ENCODE peak calls at places on chromosomes 7 and 10, in seven cellular contexts. One of them, this sample, is unnamed. For H3K4me1, the result is how much of the 10 kb centered on the place peaks cover.

GRCh38 chr7:135238112-135238744 is 4.6 kb downstream of the STRA8 start:
- DNase-seq in adrenal gland: no peak
- DNase-seq in CD8-positive, alpha-beta T cell: no peak
- DNase-seq in left ventricle myocardium inferior: no peak
- DNase-seq in tibial artery: no peak
- DNase-seq in H9: peak
- DNase-seq in kidney: no peak
- DNase-seq in this sample: no peak

GRCh38 chr10:116281780-116282179 is 8.8 kb upstream of the GFRA1 start:
- DNase-seq in adrenal gland: no peak
- DNase-seq in CD8-positive, alpha-beta T cell: no peak
- DNase-seq in left ventricle myocardium inferior: no peak
- DNase-seq in tibial artery: no peak
- DNase-seq in H9: no peak
- DNase-seq in kidney: no peak
- DNase-seq in this sample: no peak

GRCh38 chr7:109772161-109772560 is 1202.5 kb downstream of the DNAJB9 start:
- DNase-seq in adrenal gland: no peak
- DNase-seq in CD8-positive, alpha-beta T cell: no peak
- DNase-seq in left ventricle myocardium inferior: no peak
- DNase-seq in tibial artery: no peak
- DNase-seq in H9: no peak
- DNase-seq in kidney: no peak
- DNase-seq in this sample: no peak

GRCh38 chr7:43700059-43700501 is 29.2 kb downstream of the COA1 start:
- DNase-seq in adrenal gland: no peak
- DNase-seq in CD8-positive, alpha-beta T cell: no peak
- DNase-seq in left ventricle myocardium inferior: no peak
- DNase-seq in tibial artery: no peak
- DNase-seq in H9: no peak
- DNase-seq in kidney: no peak
- DNase-seq in this sample: no peak

GRCh38 chr7:128427289-128427891 is 17.6 kb upstream of the IMPDH1 start:
- DNase-seq in adrenal gland: peak
- DNase-seq in CD8-positive, alpha-beta T cell: no peak
- DNase-seq in left ventricle myocardium inferior: no peak
- DNase-seq in tibial artery: no peak
- DNase-seq in H9: no peak
- DNase-seq in kidney: no peak
- DNase-seq in this sample: no peak

GRCh38 chr7:51590746-51591145 is 274.1 kb upstream of the COBL start:
- DNase-seq in adrenal gland: no peak
- DNase-seq in CD8-positive, alpha-beta T cell: no peak
- DNase-seq in left ventricle myocardium inferior: no peak
- DNase-seq in tibial artery: no peak
- DNase-seq in H9: peak
- DNase-seq in kidney: no peak
- DNase-seq in this sample: no peak

GRCh38 chr10:63765126-63765525 is 243.9 kb downstream of the REEP3 start:
- DNase-seq in adrenal gland: no peak
- DNase-seq in CD8-positive, alpha-beta T cell: no peak
- DNase-seq in left ventricle myocardium inferior: no peak
- DNase-seq in tibial artery: no peak
- DNase-seq in H9: no peak
- DNase-seq in kidney: no peak
- DNase-seq in this sample: no peak

GRCh38 chr10:58064714-58065528 is 202.8 kb downstream of the IPMK start:
- DNase-seq in adrenal gland: peak
- DNase-seq in CD8-positive, alpha-beta T cell: no peak
- DNase-seq in left ventricle myocardium inferior: no peak
- DNase-seq in tibial artery: no peak
- DNase-seq in H9: peak
- DNase-seq in kidney: no peak
- DNase-seq in this sample: no peak

GRCh38 chr7:105713488-105714465 is 132.5 kb upstream of the EFCAB10 start:
- DNase-seq in adrenal gland: peak
- DNase-seq in CD8-positive, alpha-beta T cell: no peak
- DNase-seq in left ventricle myocardium inferior: no peak
- DNase-seq in tibial artery: no peak
- DNase-seq in H9: no peak
- DNase-seq in kidney: no peak
- DNase-seq in this sample: no peak

GRCh38 chr10:43322769-43323168 is 48.7 kb upstream of the FXYD4 start:
- DNase-seq in adrenal gland: peak
- DNase-seq in CD8-positive, alpha-beta T cell: peak
- DNase-seq in left ventricle myocardium inferior: peak
- DNase-seq in tibial artery: peak
- DNase-seq in H9: peak
- DNase-seq in kidney: peak
- DNase-seq in this sample: peak

GRCh38 chr10:28677889-28678686 is 767 bp downstream of the BAMBI start:
- DNase-seq in adrenal gland: peak
- DNase-seq in CD8-positive, alpha-beta T cell: no peak
- DNase-seq in left ventricle myocardium inferior: peak
- DNase-seq in tibial artery: peak
- DNase-seq in H9: peak
- DNase-seq in kidney: peak
- DNase-seq in this sample: peak

GRCh38 chr7:131480384-131481315 is 75.8 kb downstream of the PODXL start:
- DNase-seq in adrenal gland: no peak
- DNase-seq in CD8-positive, alpha-beta T cell: no peak
- DNase-seq in left ventricle myocardium inferior: no peak
- DNase-seq in tibial artery: no peak
- DNase-seq in H9: no peak
- DNase-seq in kidney: no peak
- DNase-seq in this sample: no peak

GRCh38 chr10:3169738-3170137 is 2.8 kb downstream of the PITRM1 start:
- DNase-seq in adrenal gland: peak
- DNase-seq in CD8-positive, alpha-beta T cell: no peak
- DNase-seq in left ventricle myocardium inferior: no peak
- DNase-seq in tibial artery: no peak
- DNase-seq in H9: no peak
- DNase-seq in kidney: no peak
- DNase-seq in this sample: no peak

GRCh38 chr7:368651-369475 is 78.9 kb downstream of the FOXL3 start:
- DNase-seq in adrenal gland: no peak
- DNase-seq in CD8-positive, alpha-beta T cell: peak
- DNase-seq in left ventricle myocardium inferior: peak
- DNase-seq in tibial artery: peak
- DNase-seq in H9: no peak
- DNase-seq in kidney: peak
- DNase-seq in this sample: peak

GRCh38 chr7:114021135-114021534 is 102.3 kb upstream of the PPP1R3A start:
- DNase-seq in adrenal gland: no peak
- DNase-seq in CD8-positive, alpha-beta T cell: no peak
- DNase-seq in left ventricle myocardium inferior: no peak
- DNase-seq in tibial artery: no peak
- DNase-seq in H9: no peak
- DNase-seq in kidney: no peak
- DNase-seq in this sample: no peak

GRCh38 chr7:27991006-27991528 is 189.5 kb downstream of the JAZF1 start:
- DNase-seq in adrenal gland: no peak
- DNase-seq in CD8-positive, alpha-beta T cell: no peak
- DNase-seq in left ventricle myocardium inferior: no peak
- DNase-seq in tibial artery: no peak
- DNase-seq in H9: no peak
- DNase-seq in kidney: no peak
- DNase-seq in this sample: no peak

GRCh38 chr10:88154596-88155250 is 291.3 kb downstream of the PTEN start:
- DNase-seq in adrenal gland: no peak
- DNase-seq in CD8-positive, alpha-beta T cell: no peak
- DNase-seq in left ventricle myocardium inferior: no peak
- DNase-seq in tibial artery: no peak
- DNase-seq in H9: no peak
- DNase-seq in kidney: no peak
- DNase-seq in this sample: no peak

GRCh38 chr7:154202002-154202401 is 149.8 kb downstream of the DPP6 start:
- DNase-seq in adrenal gland: no peak
- DNase-seq in CD8-positive, alpha-beta T cell: no peak
- DNase-seq in left ventricle myocardium inferior: no peak
- DNase-seq in tibial artery: no peak
- DNase-seq in H9: no peak
- DNase-seq in kidney: no peak
- DNase-seq in this sample: no peak

GRCh38 chr10:111113238-111113960 is 36.6 kb downstream of the ADRA2A start:
- DNase-seq in adrenal gland: no peak
- DNase-seq in CD8-positive, alpha-beta T cell: no peak
- DNase-seq in left ventricle myocardium inferior: no peak
- DNase-seq in tibial artery: peak
- DNase-seq in H9: no peak
- DNase-seq in kidney: no peak
- DNase-seq in this sample: peak

GRCh38 chr7:91291902-91292301 is 27.7 kb downstream of the FZD1 start:
- DNase-seq in adrenal gland: no peak
- DNase-seq in CD8-positive, alpha-beta T cell: no peak
- DNase-seq in left ventricle myocardium inferior: no peak
- DNase-seq in tibial artery: no peak
- DNase-seq in H9: no peak
- DNase-seq in kidney: no peak
- DNase-seq in this sample: no peak

GRCh38 chr10:93752761-93753160 is 5.0 kb upstream of the LGI1 start:
- DNase-seq in adrenal gland: no peak
- DNase-seq in CD8-positive, alpha-beta T cell: no peak
- DNase-seq in left ventricle myocardium inferior: no peak
- DNase-seq in tibial artery: no peak
- DNase-seq in H9: no peak
- DNase-seq in kidney: no peak
- DNase-seq in this sample: no peak

GRCh38 chr7:94439893-94440381 is 45.2 kb downstream of the COL1A2 start:
- DNase-seq in adrenal gland: no peak
- DNase-seq in CD8-positive, alpha-beta T cell: no peak
- DNase-seq in left ventricle myocardium inferior: no peak
- DNase-seq in tibial artery: no peak
- DNase-seq in H9: no peak
- DNase-seq in kidney: no peak
- DNase-seq in this sample: no peak

GRCh38 chr7:7231005-7231404 is 48.7 kb downstream of the C1GALT1 start:
- DNase-seq in adrenal gland: no peak
- DNase-seq in CD8-positive, alpha-beta T cell: no peak
- DNase-seq in left ventricle myocardium inferior: no peak
- DNase-seq in tibial artery: no peak
- DNase-seq in H9: no peak
- DNase-seq in kidney: no peak
- DNase-seq in this sample: no peak

GRCh38 chr10:112835933-112836564 is 114.0 kb upstream of the TCF7L2 start:
- DNase-seq in adrenal gland: peak
- DNase-seq in CD8-positive, alpha-beta T cell: no peak
- DNase-seq in left ventricle myocardium inferior: peak
- DNase-seq in tibial artery: no peak
- DNase-seq in H9: no peak
- DNase-seq in kidney: peak
- DNase-seq in this sample: no peak

GRCh38 chr10:112832959-112833358 is 117.1 kb upstream of the TCF7L2 start:
- DNase-seq in adrenal gland: no peak
- DNase-seq in CD8-positive, alpha-beta T cell: no peak
- DNase-seq in left ventricle myocardium inferior: no peak
- DNase-seq in tibial artery: no peak
- DNase-seq in H9: no peak
- DNase-seq in kidney: no peak
- DNase-seq in this sample: no peak

GRCh38 chr10:112831826-112832225 is 118.2 kb upstream of the TCF7L2 start:
- DNase-seq in adrenal gland: no peak
- DNase-seq in CD8-positive, alpha-beta T cell: no peak
- DNase-seq in left ventricle myocardium inferior: no peak
- DNase-seq in tibial artery: no peak
- DNase-seq in H9: no peak
- DNase-seq in kidney: peak
- DNase-seq in this sample: no peak

GRCh38 chr10:112832361-112832878 is 117.6 kb upstream of the TCF7L2 start:
- DNase-seq in adrenal gland: no peak
- DNase-seq in CD8-positive, alpha-beta T cell: no peak
- DNase-seq in left ventricle myocardium inferior: no peak
- DNase-seq in tibial artery: no peak
- DNase-seq in H9: peak
- DNase-seq in kidney: peak
- DNase-seq in this sample: no peak

GRCh38 chr10:112834661-112835060 is 115.4 kb upstream of the TCF7L2 start:
- DNase-seq in adrenal gland: no peak
- DNase-seq in CD8-positive, alpha-beta T cell: no peak
- DNase-seq in left ventricle myocardium inferior: no peak
- DNase-seq in tibial artery: no peak
- DNase-seq in H9: no peak
- DNase-seq in kidney: peak
- DNase-seq in this sample: no peak
- H3K4me1 ChIP-seq in adrenal gland: under half
- H3K4me1 ChIP-seq in CD8-positive, alpha-beta T cell: under half
- H3K4me1 ChIP-seq in left ventricle myocardium inferior: under half
- H3K4me1 ChIP-seq in tibial artery: under half
- H3K4me1 ChIP-seq in H9: under half
- H3K4me1 ChIP-seq in kidney: under half
- H3K4me1 ChIP-seq in this sample: under half

DNA sequence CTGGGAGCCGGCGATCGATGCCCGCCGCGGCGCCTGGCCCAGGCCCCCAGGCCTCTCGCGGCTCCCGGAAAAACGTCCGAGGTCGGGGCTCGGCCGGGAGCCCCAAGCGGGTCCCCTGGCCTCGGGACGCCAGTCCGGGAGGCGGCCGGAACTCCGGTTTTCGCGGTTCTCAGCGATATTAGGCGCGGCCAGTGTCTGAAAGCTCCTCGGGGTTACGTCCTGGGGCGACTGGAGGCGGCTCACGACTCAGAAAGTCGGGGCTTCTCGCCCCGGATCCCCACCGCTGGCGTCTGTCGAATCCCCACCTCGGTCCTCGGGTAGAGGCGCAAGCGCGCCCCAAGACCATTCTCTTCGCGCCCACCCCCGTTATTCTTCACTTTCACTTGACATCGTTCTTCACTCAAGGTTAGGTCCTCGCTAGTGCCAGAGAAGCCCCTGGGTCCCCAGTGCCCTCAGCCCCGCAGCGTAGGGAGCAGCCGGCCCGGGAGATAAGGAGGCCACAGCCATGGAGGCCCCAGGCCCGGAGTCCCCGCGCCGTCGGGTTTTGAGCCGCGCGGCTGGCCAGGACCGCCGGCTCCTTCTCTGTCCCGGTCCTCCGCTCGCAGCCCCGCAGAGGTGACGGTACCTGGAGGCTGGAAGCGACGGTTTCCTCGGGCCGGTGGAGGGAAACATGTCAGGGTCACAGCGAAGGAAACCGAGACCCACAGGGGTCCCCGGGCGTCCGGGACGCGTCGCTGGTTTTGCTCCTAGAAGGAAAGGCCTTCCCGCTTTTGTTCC is 35.2 kb upstream of the EBLN1 start:
- DNase-seq in adrenal gland: peak
- DNase-seq in CD8-positive, alpha-beta T cell: peak
- DNase-seq in left ventricle myocardium inferior: peak
- DNase-seq in tibial artery: peak
- DNase-seq in H9: peak
- DNase-seq in kidney: peak
- DNase-seq in this sample: peak
- H3K27ac ChIP-seq in adrenal gland: peak
- H3K27ac ChIP-seq in CD8-positive, alpha-beta T cell: peak
- H3K27ac ChIP-seq in left ventricle myocardium inferior: peak
- H3K27ac ChIP-seq in tibial artery: peak
- H3K27ac ChIP-seq in H9: no peak
- H3K27ac ChIP-seq in kidney: peak
- H3K27ac ChIP-seq in this sample: peak

GRCh38 chr7:150502519-150502918 is 12.2 kb upstream of the GIMAP7 start:
- DNase-seq in adrenal gland: no peak
- DNase-seq in CD8-positive, alpha-beta T cell: peak
- DNase-seq in left ventricle myocardium inferior: no peak
- DNase-seq in tibial artery: no peak
- DNase-seq in H9: no peak
- DNase-seq in kidney: no peak
- DNase-seq in this sample: no peak
- H3K4me1 ChIP-seq in adrenal gland: under half
- H3K4me1 ChIP-seq in CD8-positive, alpha-beta T cell: under half
- H3K4me1 ChIP-seq in left ventricle myocardium inferior: under half
- H3K4me1 ChIP-seq in tibial artery: under half
- H3K4me1 ChIP-seq in H9: under half
- H3K4me1 ChIP-seq in kidney: under half
- H3K4me1 ChIP-seq in this sample: under half

GRCh38 chr10:124734311-124735166 is 9.6 kb downstream of the FAM53B start:
- DNase-seq in adrenal gland: no peak
- DNase-seq in CD8-positive, alpha-beta T cell: peak
- DNase-seq in left ventricle myocardium inferior: no peak
- DNase-seq in tibial artery: peak
- DNase-seq in H9: peak
- DNase-seq in kidney: peak
- DNase-seq in this sample: peak
- H3K27ac ChIP-seq in adrenal gland: peak
- H3K27ac ChIP-seq in CD8-positive, alpha-beta T cell: no peak
- H3K27ac ChIP-seq in left ventricle myocardium inferior: peak
- H3K27ac ChIP-seq in tibial artery: peak
- H3K27ac ChIP-seq in H9: no peak
- H3K27ac ChIP-seq in kidney: peak
- H3K27ac ChIP-seq in this sample: no peak

This sample was measured in aorta.